ENCODE peak calls at places on chromosomes 12 and 14, in eight cellular contexts. A is neural progenitor cell, N is SK-N-SH, L is hepatocyte, Q is HCT116, R is PC-3, O is GM23338, J is MM.1S. M is an unnamed sample.

GRCh38 chr12:124493809-124494750 is 73.3 kb downstream of the NCOR2 start:
- DNase-seq in L (no peak), N (no peak), O (no peak), J (no peak), R (no peak), Q (no peak), A (no peak), M (no peak)

GRCh38 chr14:80587096-80587724 is 354.3 kb downstream of the CEP128 start:
- DNase-seq in N (no peak), L (peak; percentile 28), O (peak; percentile 56), A (peak; percentile 32), R (peak; percentile 66), J (no peak), Q (peak; percentile 21), M (peak; percentile 69)

GRCh38 chr14:90428676-90429075 is 31.8 kb downstream of the CALM1 start:
- DNase-seq in A (no peak), R (no peak), Q (no peak), N (no peak), O (no peak), L (no peak), J (no peak), M (no peak)

GRCh38 chr12:30824311-30824710 is 69.6 kb upstream of the CAPRIN2 start:
- DNase-seq in L (no peak), R (no peak), N (no peak), J (no peak), Q (no peak), O (no peak), A (no peak), M (no peak)

GRCh38 chr14:50980451-50980850 is 36.2 kb upstream of the PYGL start:
- DNase-seq in A (no peak), J (no peak), O (no peak), Q (no peak), R (no peak), N (no peak), L (no peak), M (no peak)

GRCh38 chr14:40987481-40987880 is 619.2 kb upstream of the LRFN5 start:
- DNase-seq in R (peak; percentile 62), J (no peak), O (no peak), L (no peak), Q (no peak), A (no peak), N (no peak), M (no peak)

GRCh38 chr14:59349154-59349772 is 115.9 kb downstream of the GPR135 start:
- DNase-seq in L (no peak), O (no peak), J (no peak), A (no peak), Q (no peak), N (no peak), R (no peak), M (no peak)

GRCh38 chr14:54175298-54175942 is 218.8 kb upstream of the BMP4 start:
- DNase-seq in L (peak; percentile 88), J (peak; percentile 42), R (peak; percentile 100), N (peak; percentile 54), A (peak; percentile 83), O (peak; percentile 93), Q (peak; percentile 78), M (peak; percentile 73)

GRCh38 chr14:74562515-74563232 is 49.4 kb downstream of the LTBP2 start:
- DNase-seq in A (no peak), R (no peak), Q (no peak), J (no peak), N (no peak), L (no peak), O (peak; percentile 68), M (no peak)

GRCh38 chr14:38721822-38722431 is 381.1 kb downstream of the SEC23A start:
- DNase-seq in J (peak; percentile 27), O (peak; percentile 87), L (peak; percentile 78), A (peak; percentile 67), Q (peak; percentile 40), R (peak; percentile 81), N (peak; percentile 4), M (peak; percentile 68)

GRCh38 chr14:79661762-79662161 is 549.5 kb downstream of the DIO2 start:
- DNase-seq in L (no peak), R (no peak), O (no peak), Q (no peak), A (no peak), J (no peak), N (no peak), M (no peak)

GRCh38 chr12:40788276-40788675 is 96.0 kb downstream of the CNTN1 start:
- DNase-seq in N (no peak), J (no peak), O (peak; percentile 56), R (no peak), Q (no peak), L (no peak), A (no peak), M (no peak)

GRCh38 chr14:59688224-59689170 is 111.9 kb upstream of the CCDC175 start:
- DNase-seq in N (peak; percentile 38), Q (peak; percentile 24), O (peak; percentile 82), A (peak; percentile 69), R (peak; percentile 94), J (peak; percentile 35), L (peak; percentile 66), M (peak; percentile 69)

GRCh38 chr12:11701398-11701797 is 51.9 kb downstream of the ETV6 start:
- DNase-seq in L (no peak), N (no peak), Q (no peak), A (no peak), J (no peak), R (no peak), O (no peak), M (no peak)

GRCh38 chr12:107318804-107319535 is 225.6 kb upstream of the CRY1 start:
- DNase-seq in A (peak; percentile 78), Q (no peak), O (peak; percentile 60), N (peak; percentile 65), L (peak; percentile 42), J (no peak), R (peak; percentile 40), M (peak; percentile 67)

GRCh38 chr12:62813031-62813829 is 121.7 kb downstream of the PPM1H start:
- DNase-seq in J (peak; percentile 65), O (peak; percentile 89), L (peak; percentile 80), A (peak; percentile 87), N (peak; percentile 63), R (no peak), Q (peak; percentile 45), M (peak; percentile 88)

GRCh38 chr14:89349196-89350008 is 67.6 kb downstream of the FOXN3 start:
- DNase-seq in N (peak; percentile 64), L (peak; percentile 59), O (peak; percentile 94), A (peak; percentile 90), Q (no peak), J (no peak), R (no peak), M (no peak)

GRCh38 chr14:63857467-63858030 is 4.7 kb downstream of the SYNE2 start:
- DNase-seq in R (peak; percentile 32), O (no peak), J (no peak), A (no peak), Q (no peak), N (no peak), L (no peak), M (no peak)

GRCh38 chr12:49967777-49968250 is 4.9 kb upstream of the AQP6 start:
- DNase-seq in A (no peak), R (no peak), Q (no peak), O (peak; percentile 58), J (no peak), L (no peak), N (no peak), M (no peak)

DNA sequence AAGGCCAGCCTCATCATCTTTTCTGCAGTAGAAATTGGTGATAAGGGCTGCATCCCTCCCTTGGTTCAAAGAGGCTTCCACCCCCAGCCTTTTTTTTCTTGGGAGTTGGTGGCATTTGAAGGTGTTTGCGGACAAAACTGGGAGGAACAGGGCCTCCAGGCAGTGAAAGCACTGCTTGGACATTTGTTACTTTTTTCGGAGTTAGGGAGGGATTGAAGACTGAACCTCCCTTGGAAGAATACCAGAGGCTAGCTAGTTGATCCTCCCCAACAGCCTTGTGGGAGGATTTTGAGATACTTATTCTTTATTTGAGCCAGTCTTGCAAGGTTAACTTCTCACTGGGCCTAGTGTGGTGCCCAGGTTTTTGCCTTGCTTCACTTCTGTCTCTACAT is 3.2 kb downstream of the PABPN1 start:
- DNase-seq in O (no peak), J (no peak), A (no peak), Q (no peak), R (no peak), N (no peak), L (no peak), M (no peak)
- H3K4me1 ChIP-seq in O (peaks cover 10% of the 10 kb centered on the region), J (peaks cover 4% of the 10 kb centered on the region), A (peaks cover 22% of the 10 kb centered on the region), Q (peaks cover 23% of the 10 kb centered on the region), R (peaks cover 17% of the 10 kb centered on the region), N (peaks cover 13% of the 10 kb centered on the region), L (peaks cover 14% of the 10 kb centered on the region), M (peaks cover 8% of the 10 kb centered on the region)

DNA sequence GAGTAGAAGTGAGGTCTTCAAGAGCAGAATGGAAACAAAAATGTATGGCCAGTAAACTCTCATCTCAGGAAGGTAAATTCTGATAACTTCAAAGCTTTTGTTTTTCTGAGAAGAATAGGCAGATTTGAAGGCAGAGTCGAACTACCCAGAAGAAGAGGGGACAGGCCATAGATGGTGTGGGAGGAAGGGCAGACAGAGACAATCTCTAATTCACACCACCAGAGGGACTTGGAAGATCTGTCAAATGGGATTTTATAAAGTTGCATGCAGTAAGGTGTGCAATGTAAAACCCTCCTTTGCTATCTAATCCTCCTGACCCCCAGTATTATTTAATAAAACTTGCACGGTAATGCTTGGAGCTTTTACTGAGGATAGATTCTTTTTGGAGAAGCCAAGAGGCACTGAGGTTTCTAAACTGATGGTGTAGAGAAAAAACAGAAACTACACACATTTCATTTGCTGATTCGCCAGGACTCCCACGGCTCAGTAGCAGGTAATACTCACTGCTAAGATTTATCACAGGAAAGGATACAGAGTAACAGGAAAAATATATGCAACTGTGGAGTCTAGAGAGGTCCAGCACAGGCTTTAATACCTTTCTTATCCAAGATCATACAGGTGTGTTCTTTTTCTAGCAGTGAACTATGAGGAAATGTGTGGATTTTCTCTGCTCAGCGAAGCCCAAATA is 18.3 kb downstream of the SLC38A2 start:
- DNase-seq in O (peak; percentile 46), R (no peak), Q (no peak), N (no peak), L (no peak), A (no peak), J (peak; percentile 21), M (peak; percentile 15)
- TF ChIP-seq EZH2phosphoT487 in O (no peak), R (no peak), Q (no peak), N (no peak), L (no peak), A (no peak), J (no peak), M (no peak)

GRCh38 chr12:46948936-46949555 is 123.2 kb upstream of the SLC38A4 start:
- DNase-seq in O (no peak), L (no peak), R (no peak), J (no peak), N (no peak), A (no peak), Q (no peak), M (peak; percentile 16)
- H3K4me2 ChIP-seq in O (no peak overlapping the region), L (no peak overlapping the region), R (no peak overlapping the region), J (no peak overlapping the region), N (no peak overlapping the region), A (no peak overlapping the region), Q (no peak overlapping the region), M (peak overlapping the region; percentile 0)

DNA sequence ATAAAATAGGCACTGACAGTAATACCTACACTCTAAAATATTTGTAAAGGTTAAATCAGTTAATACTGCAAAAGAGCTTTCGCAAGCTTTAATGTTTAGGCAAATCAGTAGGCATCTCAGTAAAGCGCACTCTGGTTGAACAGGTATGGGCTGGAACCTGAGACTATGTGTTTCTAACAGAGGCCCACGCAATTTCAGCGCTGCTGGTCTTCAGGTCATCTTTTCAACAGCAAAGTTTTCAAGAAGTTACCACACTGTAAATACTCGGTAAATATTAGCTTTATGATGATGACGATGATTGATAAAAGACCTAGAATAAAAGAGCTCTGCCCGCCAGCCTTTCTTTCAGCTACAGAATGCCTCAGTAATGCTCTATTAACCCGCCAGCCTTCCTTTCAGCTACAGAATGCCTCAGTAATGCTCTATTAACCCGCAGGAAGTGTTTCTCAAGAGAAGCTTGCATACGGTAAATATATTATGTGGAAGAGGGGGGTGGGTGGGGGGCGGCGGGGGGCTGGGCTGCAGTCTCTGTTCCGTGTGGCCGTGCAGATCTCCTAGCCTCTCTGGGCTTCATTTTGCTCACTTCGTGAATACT is 19.7 kb downstream of the LRTM2 start:
- DNase-seq in O (peak; percentile 19), A (no peak), L (no peak), Q (no peak), J (no peak), N (no peak), R (peak; percentile 46), M (no peak)
- H3K4me1 ChIP-seq in O (peaks cover 9% of the 10 kb centered on the region), A (peaks cover 6% of the 10 kb centered on the region), L (no peaks in the 10 kb centered on the region), Q (no peaks in the 10 kb centered on the region), J (no peaks in the 10 kb centered on the region), N (peaks cover 9% of the 10 kb centered on the region), R (peaks cover 19% of the 10 kb centered on the region), M (no peaks in the 10 kb centered on the region)

M was measured in GM23248.